ENCODE peak calls at places on chromosomes 6 and 20, in nine cellular contexts. B, V, L, S, Y, F, X, C and A are unnamed samples.

GRCh38 chr20:42556575-42556974 is 633.1 kb downstream of the PTPRT start:
- DNase-seq in B (no peak), V (no peak), L (no peak), S (no peak), Y (no peak), F (no peak), X (no peak), C (no peak), A (no peak)

GRCh38 chr6:133542056-133542821 is 301.1 kb downstream of the EYA4 start:
- DNase-seq in B (no peak), V (no peak), L (no peak), S (peak; percentile 5), Y (no peak), F (no peak), X (no peak), C (no peak), A (peak; percentile 55)

GRCh38 chr20:12394786-12395185 is 477.1 kb downstream of the BTBD3 start:
- DNase-seq in B (peak; percentile 45), V (peak; percentile 28), L (no peak), S (no peak), Y (peak; percentile 29), F (no peak), X (peak; percentile 54), C (no peak), A (peak; percentile 70)

GRCh38 chr20:51185861-51186260 is 163.0 kb upstream of the KCNG1 start:
- DNase-seq in B (no peak), V (no peak), L (no peak), S (no peak), Y (no peak), F (no peak), X (no peak), C (no peak), A (no peak)

GRCh38 chr6:116512709-116513108 is 1.3 kb downstream of the CALHM5 start:
- DNase-seq in B (no peak), V (no peak), L (no peak), S (peak; percentile 48), Y (no peak), F (no peak), X (no peak), C (no peak), A (no peak)

GRCh38 chr6:44430322-44430721 is 42.8 kb downstream of the CDC5L start:
- DNase-seq in B (no peak), V (no peak), L (no peak), S (no peak), Y (no peak), F (no peak), X (no peak), C (no peak), A (no peak)

GRCh38 chr20:43840382-43841070 is 74.1 kb upstream of the TOX2 start:
- DNase-seq in B (peak; percentile 83), V (peak; percentile 29), L (peak; percentile 60), S (no peak), Y (peak; percentile 60), F (peak; percentile 71), X (no peak), C (peak; percentile 12), A (peak; percentile 68)

GRCh38 chr20:35192071-35192872 is 20.4 kb downstream of the PROCR start:
- DNase-seq in B (peak; percentile 14), V (no peak), L (no peak), S (no peak), Y (no peak), F (no peak), X (no peak), C (no peak), A (peak; percentile 88)

GRCh38 chr6:127570739-127571389 is 6.1 kb upstream of the C6orf58 start:
- DNase-seq in B (no peak), V (no peak), L (no peak), S (peak; percentile 13), Y (no peak), F (no peak), X (no peak), C (no peak), A (no peak)

GRCh38 chr20:50450961-50451752 is 59.0 kb upstream of the PTPN1 start:
- DNase-seq in B (peak; percentile 72), V (peak; percentile 74), L (peak; percentile 48), S (peak; percentile 73), Y (peak; percentile 54), F (no peak), X (peak; percentile 54), C (no peak), A (no peak)

GRCh38 chr6:43973351-43973750 is 153.9 kb downstream of the MRPL14 start:
- DNase-seq in B (no peak), V (no peak), L (no peak), S (peak; percentile 38), Y (no peak), F (no peak), X (no peak), C (no peak), A (peak; percentile 32)

GRCh38 chr20:51321343-51322163 is 221.0 kb downstream of the NFATC2 start:
- DNase-seq in B (no peak), V (no peak), L (no peak), S (no peak), Y (no peak), F (no peak), X (no peak), C (no peak), A (no peak)

GRCh38 chr6:156279306-156279969 is 497.7 kb upstream of the ARID1B start:
- DNase-seq in B (no peak), V (peak; percentile 83), L (peak; percentile 98), S (no peak), Y (no peak), F (peak; percentile 61), X (no peak), C (no peak), A (no peak)

DNA sequence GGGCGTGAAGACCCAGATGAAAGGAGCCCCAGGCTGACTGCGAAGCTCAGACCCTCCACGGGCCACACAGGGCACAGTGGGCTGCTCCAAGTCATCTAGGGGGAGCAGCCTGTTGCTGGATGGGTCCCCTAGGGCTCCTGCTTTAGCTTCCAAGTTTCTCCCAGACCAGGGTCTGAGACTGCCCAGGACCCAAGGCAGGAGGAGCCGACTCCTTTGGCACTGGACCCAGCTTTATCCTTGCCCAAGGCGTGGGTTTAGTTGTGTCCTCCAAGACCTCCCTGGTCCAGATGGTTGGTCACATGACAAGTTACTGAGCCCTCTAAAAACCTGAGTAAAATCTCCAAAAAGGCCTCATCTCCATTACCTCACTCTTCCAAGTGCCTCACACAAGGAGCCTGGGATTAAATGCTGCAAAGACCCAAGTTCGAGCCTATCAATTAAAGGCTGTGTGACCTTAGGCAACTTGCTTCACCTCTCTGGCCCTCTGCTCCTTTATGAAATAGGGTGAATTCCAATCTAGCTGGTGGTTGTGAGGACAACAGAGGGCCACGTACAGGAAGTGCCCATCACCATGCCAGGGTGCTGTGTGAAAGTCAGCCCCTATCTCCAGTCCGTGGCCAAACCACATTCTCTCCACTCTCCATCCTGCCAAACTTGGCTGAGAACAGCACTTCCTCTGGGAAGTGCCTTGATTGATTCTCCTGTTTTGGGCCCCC is 2.5 kb downstream of the NECAB3 start:
- DNase-seq in B (no peak), V (peak; percentile 5), L (no peak), S (no peak), Y (no peak), F (no peak), X (no peak), C (no peak), A (no peak)
- H3K4me1 ChIP-seq in B (peaks cover 19% of the 10 kb centered on the region), V (peaks cover 22% of the 10 kb centered on the region), L (peaks cover 69% of the 10 kb centered on the region), S (peaks cover 28% of the 10 kb centered on the region), Y (peaks cover 23% of the 10 kb centered on the region), F (peaks cover 44% of the 10 kb centered on the region), X (peaks cover 32% of the 10 kb centered on the region), C (peaks cover 15% of the 10 kb centered on the region), A (peaks cover 31% of the 10 kb centered on the region)

GRCh38 chr6:135428078-135428477 is 69.5 kb downstream of the AHI1 start:
- DNase-seq in B (no peak), V (no peak), L (no peak), S (no peak), Y (no peak), F (no peak), X (no peak), C (no peak), A (no peak)

GRCh38 chr6:135419162-135419561 is 78.4 kb downstream of the AHI1 start:
- DNase-seq in B (no peak), V (no peak), L (no peak), S (peak; percentile 66), Y (no peak), F (no peak), X (no peak), C (no peak), A (no peak)

GRCh38 chr6:135426833-135427232 is 70.7 kb downstream of the AHI1 start:
- DNase-seq in B (no peak), V (no peak), L (no peak), S (no peak), Y (no peak), F (no peak), X (no peak), C (no peak), A (no peak)

GRCh38 chr6:135424385-135424784 is 73.2 kb downstream of the AHI1 start:
- DNase-seq in B (no peak), V (no peak), L (no peak), S (no peak), Y (no peak), F (no peak), X (no peak), C (no peak), A (no peak)

DNA sequence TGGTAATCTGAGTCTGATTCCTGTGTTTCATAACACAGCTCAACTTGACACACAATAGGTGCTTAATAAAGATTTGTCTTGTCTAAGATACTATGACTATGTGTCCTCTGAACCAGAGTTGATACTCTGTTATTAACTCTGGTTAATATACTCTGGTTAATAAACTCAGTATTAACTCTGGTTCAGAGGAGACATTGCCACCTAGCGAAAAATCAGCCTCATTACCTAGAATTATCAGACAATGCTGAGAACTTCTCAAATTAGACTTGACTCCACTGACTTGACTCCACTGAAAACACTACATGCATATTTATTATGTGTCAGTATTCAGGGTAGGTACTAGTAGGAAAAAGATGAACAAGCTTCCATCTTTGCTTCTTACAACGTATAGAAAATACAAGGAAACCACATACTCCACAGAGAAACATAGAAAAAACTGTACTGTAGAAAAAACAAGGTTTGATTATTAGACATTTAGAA is 73.9 kb downstream of the AHI1 start:
- DNase-seq in B (peak; percentile 63), V (peak; percentile 56), L (peak; percentile 77), S (peak; percentile 58), Y (peak; percentile 39), F (peak; percentile 18), X (peak; percentile 53), C (peak; percentile 22), A (peak; percentile 57)
- H2AFZ ChIP-seq in B (no peak overlapping the region), V (no peak overlapping the region), L (peak overlapping the region; percentile 36), S (no peak overlapping the region), Y (no peak overlapping the region), F (no peak overlapping the region), X (no peak overlapping the region), C (no peak overlapping the region), A (no peak overlapping the region)

DNA sequence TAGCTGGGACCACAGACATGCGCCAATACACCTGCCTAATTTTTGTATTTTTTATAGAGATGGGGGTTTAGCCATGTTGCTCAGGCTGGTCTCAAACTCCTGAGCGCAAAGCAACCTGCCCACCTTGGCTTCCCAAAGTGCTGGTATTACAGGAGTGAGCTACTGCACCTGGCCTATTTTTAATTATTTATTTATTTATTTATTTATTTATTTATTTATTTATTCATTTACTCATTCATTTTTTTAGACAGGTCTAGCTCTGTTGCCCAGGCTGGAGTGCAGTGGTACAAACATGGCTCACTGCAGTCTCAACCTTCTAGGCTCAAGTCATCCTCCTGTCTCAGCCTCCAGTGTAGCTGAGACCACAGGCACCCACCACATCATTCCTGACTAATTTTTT is 434.3 kb downstream of the DOK5 start:
- DNase-seq in B (no peak), V (no peak), L (no peak), S (no peak), Y (no peak), F (no peak), X (no peak), C (no peak), A (no peak)
- TF ChIP-seq EZH2phosphoT487 in B (no peak), V (no peak), L (no peak), S (no peak), Y (no peak), F (no peak), X (no peak), C (no peak), A (no peak)

GRCh38 chr6:36220211-36220610 is 23.7 kb downstream of the BRPF3 start:
- DNase-seq in B (no peak), V (no peak), L (no peak), S (no peak), Y (no peak), F (no peak), X (no peak), C (no peak), A (no peak)
- H3K4me1 ChIP-seq in B (no peaks in the 10 kb centered on the region), V (no peaks in the 10 kb centered on the region), L (no peaks in the 10 kb centered on the region), S (peaks cover 7% of the 10 kb centered on the region), Y (no peaks in the 10 kb centered on the region), F (peaks cover 7% of the 10 kb centered on the region), X (peaks cover 30% of the 10 kb centered on the region), C (no peaks in the 10 kb centered on the region), A (peaks cover 6% of the 10 kb centered on the region)